ENCODE peak calls at places on chromosomes 7 and 10, in nine cellular contexts. One of them, this sample, is unnamed.

GRCh38 chr7:152544481-152544927 is 108.7 kb upstream of the KMT2C start:
- DNase-seq in SK-N-SH: no peak
- DNase-seq in prostate gland: no peak
- DNase-seq in Panc1: no peak
- DNase-seq in vagina: no peak
- DNase-seq in stomach: no peak
- DNase-seq in breast epithelium: no peak
- DNase-seq in GM12891: no peak
- DNase-seq in suprapubic skin: no peak
- DNase-seq in this sample: no peak

GRCh38 chr7:5590596-5591546 is 167.2 kb upstream of the TNRC18 start:
- DNase-seq in SK-N-SH: peak; percentile 58
- DNase-seq in prostate gland: no peak
- DNase-seq in Panc1: no peak
- DNase-seq in vagina: no peak
- DNase-seq in stomach: no peak
- DNase-seq in breast epithelium: no peak
- DNase-seq in GM12891: no peak
- DNase-seq in suprapubic skin: no peak
- DNase-seq in this sample: no peak

GRCh38 chr7:131655447-131655846 is 99.0 kb upstream of the PODXL start:
- DNase-seq in SK-N-SH: no peak
- DNase-seq in prostate gland: no peak
- DNase-seq in Panc1: no peak
- DNase-seq in vagina: no peak
- DNase-seq in stomach: no peak
- DNase-seq in breast epithelium: no peak
- DNase-seq in GM12891: no peak
- DNase-seq in suprapubic skin: no peak
- DNase-seq in this sample: no peak

GRCh38 chr10:101782811-101783735 is at the start of gene NPM3:
- DNase-seq in SK-N-SH: peak; percentile 94
- DNase-seq in prostate gland: peak; percentile 83
- DNase-seq in Panc1: peak; percentile 41
- DNase-seq in vagina: no peak
- DNase-seq in stomach: peak; percentile 81
- DNase-seq in breast epithelium: peak; percentile 78
- DNase-seq in GM12891: peak; percentile 88
- DNase-seq in suprapubic skin: peak; percentile 94
- DNase-seq in this sample: peak; percentile 94

GRCh38 chr10:114458955-114459354 is 54.7 kb upstream of the AFAP1L2 start:
- DNase-seq in SK-N-SH: peak; percentile 71
- DNase-seq in prostate gland: no peak
- DNase-seq in Panc1: no peak
- DNase-seq in vagina: no peak
- DNase-seq in stomach: peak; percentile 44
- DNase-seq in breast epithelium: no peak
- DNase-seq in GM12891: peak; percentile 31
- DNase-seq in suprapubic skin: no peak
- DNase-seq in this sample: peak; percentile 78

GRCh38 chr10:119131512-119132240 is 27.8 kb downstream of the DENND10 start:
- DNase-seq in SK-N-SH: no peak
- DNase-seq in prostate gland: no peak
- DNase-seq in Panc1: no peak
- DNase-seq in vagina: no peak
- DNase-seq in stomach: no peak
- DNase-seq in breast epithelium: no peak
- DNase-seq in GM12891: no peak
- DNase-seq in suprapubic skin: no peak
- DNase-seq in this sample: no peak

GRCh38 chr10:13115832-13116793 is 16.1 kb downstream of the OPTN start:
- DNase-seq in SK-N-SH: no peak
- DNase-seq in prostate gland: no peak
- DNase-seq in Panc1: no peak
- DNase-seq in vagina: no peak
- DNase-seq in stomach: no peak
- DNase-seq in breast epithelium: no peak
- DNase-seq in GM12891: no peak
- DNase-seq in suprapubic skin: no peak
- DNase-seq in this sample: no peak

GRCh38 chr10:124105594-124105993 is 12.2 kb upstream of the CHST15 start:
- DNase-seq in SK-N-SH: no peak
- DNase-seq in prostate gland: peak; percentile 36
- DNase-seq in Panc1: no peak
- DNase-seq in vagina: no peak
- DNase-seq in stomach: no peak
- DNase-seq in breast epithelium: no peak
- DNase-seq in GM12891: no peak
- DNase-seq in suprapubic skin: no peak
- DNase-seq in this sample: no peak

GRCh38 chr10:62540389-62540788 is 166.2 kb downstream of the ZNF365 start:
- DNase-seq in SK-N-SH: no peak
- DNase-seq in prostate gland: no peak
- DNase-seq in Panc1: no peak
- DNase-seq in vagina: no peak
- DNase-seq in stomach: no peak
- DNase-seq in breast epithelium: no peak
- DNase-seq in GM12891: no peak
- DNase-seq in suprapubic skin: no peak
- DNase-seq in this sample: no peak

GRCh38 chr10:62045765-62046521 is 144.4 kb downstream of the ARID5B start:
- DNase-seq in SK-N-SH: no peak
- DNase-seq in prostate gland: no peak
- DNase-seq in Panc1: no peak
- DNase-seq in vagina: no peak
- DNase-seq in stomach: no peak
- DNase-seq in breast epithelium: no peak
- DNase-seq in GM12891: no peak
- DNase-seq in suprapubic skin: no peak
- DNase-seq in this sample: no peak

GRCh38 chr10:75283150-75284096 is 47.7 kb upstream of the COMTD1 start:
- DNase-seq in SK-N-SH: no peak
- DNase-seq in prostate gland: peak; percentile 54
- DNase-seq in Panc1: no peak
- DNase-seq in vagina: no peak
- DNase-seq in stomach: no peak
- DNase-seq in breast epithelium: no peak
- DNase-seq in GM12891: no peak
- DNase-seq in suprapubic skin: peak; percentile 52
- DNase-seq in this sample: no peak

GRCh38 chr7:103636153-103636552 is 190.1 kb upstream of the SLC26A5 start:
- DNase-seq in SK-N-SH: no peak
- DNase-seq in prostate gland: no peak
- DNase-seq in Panc1: no peak
- DNase-seq in vagina: no peak
- DNase-seq in stomach: no peak
- DNase-seq in breast epithelium: no peak
- DNase-seq in GM12891: no peak
- DNase-seq in suprapubic skin: no peak
- DNase-seq in this sample: no peak

GRCh38 chr10:113347508-113347907 is 205.3 kb upstream of the HABP2 start:
- DNase-seq in SK-N-SH: no peak
- DNase-seq in prostate gland: peak; percentile 63
- DNase-seq in Panc1: no peak
- DNase-seq in vagina: no peak
- DNase-seq in stomach: peak; percentile 31
- DNase-seq in breast epithelium: no peak
- DNase-seq in GM12891: no peak
- DNase-seq in suprapubic skin: no peak
- DNase-seq in this sample: no peak

GRCh38 chr10:121092341-121093099 is 241.4 kb downstream of the WDR11 start:
- DNase-seq in SK-N-SH: no peak
- DNase-seq in prostate gland: no peak
- DNase-seq in Panc1: no peak
- DNase-seq in vagina: no peak
- DNase-seq in stomach: no peak
- DNase-seq in breast epithelium: no peak
- DNase-seq in GM12891: no peak
- DNase-seq in suprapubic skin: no peak
- DNase-seq in this sample: no peak

GRCh38 chr7:141073173-141073640 is 657 bp upstream of the TMEM178B start:
- DNase-seq in SK-N-SH: peak; percentile 83
- DNase-seq in prostate gland: peak; percentile 21
- DNase-seq in Panc1: no peak
- DNase-seq in vagina: no peak
- DNase-seq in stomach: no peak
- DNase-seq in breast epithelium: no peak
- DNase-seq in GM12891: peak; percentile 39
- DNase-seq in suprapubic skin: no peak
- DNase-seq in this sample: no peak

DNA sequence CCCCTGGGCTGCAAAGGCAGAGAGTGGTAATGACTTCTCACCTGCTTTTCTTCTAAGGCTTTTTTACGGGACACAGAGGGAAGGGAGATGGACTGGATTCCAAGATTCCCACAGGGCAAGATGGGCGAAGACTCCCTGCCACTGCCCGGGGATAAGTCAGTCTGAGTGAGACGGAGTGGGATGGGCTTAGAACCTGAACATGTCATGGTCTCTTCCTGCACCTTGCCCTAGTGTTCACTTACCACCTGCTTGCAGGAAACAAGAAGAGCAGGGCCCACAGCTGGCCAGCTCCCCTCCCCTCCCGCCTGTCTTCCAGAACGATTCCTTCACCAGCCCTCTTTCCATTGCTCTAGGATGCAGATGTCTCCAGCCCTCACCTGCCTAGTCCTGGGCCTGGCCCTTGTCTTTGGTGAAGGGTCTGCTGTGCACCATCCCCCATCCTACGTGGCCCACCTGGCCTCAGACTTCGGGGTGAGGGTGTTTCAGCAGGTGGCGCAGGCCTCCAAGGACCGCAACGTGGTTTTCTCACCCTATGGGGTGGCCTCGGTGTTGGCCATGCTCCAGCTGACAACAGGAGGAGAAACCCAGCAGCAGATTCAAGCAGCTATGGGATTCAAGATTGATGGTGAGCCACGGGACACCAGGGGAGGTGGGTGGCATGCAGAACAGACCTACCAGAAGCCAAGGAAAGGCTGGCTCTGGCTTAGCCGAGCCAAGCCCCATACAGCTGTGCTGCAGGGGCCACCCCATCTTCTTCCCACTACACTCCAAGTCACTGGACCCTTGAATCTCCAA is 1.3 kb downstream of the SERPINE1 start:
- DNase-seq in SK-N-SH: no peak
- DNase-seq in prostate gland: no peak
- DNase-seq in Panc1: no peak
- DNase-seq in vagina: no peak
- DNase-seq in stomach: no peak
- DNase-seq in breast epithelium: no peak
- DNase-seq in GM12891: no peak
- DNase-seq in suprapubic skin: no peak
- DNase-seq in this sample: no peak
- TF ChIP-seq POLR2AphosphoS5 in SK-N-SH: peak; percentile 72
- TF ChIP-seq POLR2AphosphoS5 in prostate gland: no peak
- TF ChIP-seq POLR2AphosphoS5 in Panc1: peak; percentile 56
- TF ChIP-seq POLR2AphosphoS5 in vagina: no peak
- TF ChIP-seq POLR2AphosphoS5 in stomach: no peak
- TF ChIP-seq POLR2AphosphoS5 in breast epithelium: no peak
- TF ChIP-seq POLR2AphosphoS5 in GM12891: no peak
- TF ChIP-seq POLR2AphosphoS5 in suprapubic skin: no peak
- TF ChIP-seq POLR2AphosphoS5 in this sample: no peak

DNA sequence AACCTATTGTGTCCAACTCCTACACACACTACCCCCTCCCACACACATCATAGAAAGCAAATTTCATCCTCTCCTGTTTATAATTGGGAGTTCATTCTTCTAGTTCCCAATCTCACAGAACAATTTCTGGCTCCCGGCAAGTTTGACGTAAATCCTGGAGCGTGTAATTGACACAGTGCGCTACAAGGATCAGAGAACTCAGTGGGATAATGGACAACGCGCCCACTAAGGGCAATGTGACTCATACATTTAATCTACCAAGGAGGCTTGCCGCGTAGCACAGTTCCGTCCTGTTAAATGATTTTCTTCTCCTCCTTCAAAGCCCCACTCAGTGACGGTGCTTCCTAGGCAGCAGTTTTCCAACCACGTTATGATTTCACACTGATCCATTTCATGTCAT is 277.6 kb downstream of the SFMBT2 start:
- DNase-seq in SK-N-SH: no peak
- DNase-seq in prostate gland: no peak
- DNase-seq in Panc1: no peak
- DNase-seq in vagina: no peak
- DNase-seq in stomach: no peak
- DNase-seq in breast epithelium: no peak
- DNase-seq in GM12891: no peak
- DNase-seq in suprapubic skin: no peak
- DNase-seq in this sample: no peak
- TF ChIP-seq POLR2AphosphoS5 in SK-N-SH: no peak
- TF ChIP-seq POLR2AphosphoS5 in prostate gland: no peak
- TF ChIP-seq POLR2AphosphoS5 in Panc1: no peak
- TF ChIP-seq POLR2AphosphoS5 in vagina: no peak
- TF ChIP-seq POLR2AphosphoS5 in stomach: no peak
- TF ChIP-seq POLR2AphosphoS5 in breast epithelium: no peak
- TF ChIP-seq POLR2AphosphoS5 in GM12891: no peak
- TF ChIP-seq POLR2AphosphoS5 in suprapubic skin: no peak
- TF ChIP-seq POLR2AphosphoS5 in this sample: no peak

DNA sequence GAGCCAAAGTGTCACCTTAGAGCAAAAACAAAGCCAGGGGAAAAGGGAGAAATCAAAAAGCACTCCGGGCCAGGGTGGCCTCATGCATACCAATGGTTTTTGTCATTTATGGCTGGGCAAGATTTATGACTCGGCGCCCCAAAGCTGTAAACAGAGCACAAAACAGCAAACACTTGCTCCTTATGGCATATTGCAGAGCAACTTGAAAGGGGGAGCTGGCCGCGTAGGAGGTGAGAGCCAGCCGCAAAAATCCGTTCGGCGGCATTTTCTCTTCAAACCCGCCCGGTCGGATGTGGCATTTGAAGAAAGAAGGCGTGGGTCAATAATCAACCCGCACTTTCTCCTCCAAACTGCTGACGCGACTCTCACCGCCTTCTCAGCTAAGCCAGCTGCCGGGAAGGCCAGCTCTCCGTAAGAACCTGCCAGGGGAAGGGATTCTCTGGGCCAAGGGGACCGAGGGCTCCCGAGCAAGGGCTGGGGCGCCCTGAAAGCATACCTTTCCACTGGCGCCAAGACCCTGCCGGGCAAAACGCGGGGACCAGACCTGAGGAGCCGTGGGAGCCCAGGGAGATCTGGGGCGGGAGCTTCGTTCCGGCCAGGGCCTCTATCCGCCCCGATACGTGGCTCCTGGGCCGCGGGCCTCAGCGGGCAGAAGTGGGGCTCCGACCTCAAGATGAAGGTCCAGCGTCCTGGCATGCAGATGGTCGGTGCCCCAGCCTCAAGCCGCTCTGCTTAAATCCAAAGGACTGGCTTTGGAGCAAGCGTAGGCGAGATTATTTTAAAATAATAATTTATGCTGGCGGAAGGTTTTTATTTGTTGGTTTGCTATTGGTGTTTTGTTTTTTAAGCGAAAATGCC is 12.9 kb upstream of the HOXA2 start:
- DNase-seq in SK-N-SH: no peak
- DNase-seq in prostate gland: peak; percentile 65
- DNase-seq in Panc1: no peak
- DNase-seq in vagina: peak; percentile 82
- DNase-seq in stomach: no peak
- DNase-seq in breast epithelium: no peak
- DNase-seq in GM12891: no peak
- DNase-seq in suprapubic skin: no peak
- DNase-seq in this sample: no peak
- TF ChIP-seq POLR2AphosphoS5 in SK-N-SH: no peak
- TF ChIP-seq POLR2AphosphoS5 in prostate gland: peak; percentile 64
- TF ChIP-seq POLR2AphosphoS5 in Panc1: peak; percentile 93
- TF ChIP-seq POLR2AphosphoS5 in vagina: no peak
- TF ChIP-seq POLR2AphosphoS5 in stomach: peak; percentile 20
- TF ChIP-seq POLR2AphosphoS5 in breast epithelium: peak; percentile 33
- TF ChIP-seq POLR2AphosphoS5 in GM12891: no peak
- TF ChIP-seq POLR2AphosphoS5 in suprapubic skin: no peak
- TF ChIP-seq POLR2AphosphoS5 in this sample: no peak

GRCh38 chr10:24849537-24850299 is 102.7 kb downstream of the PRTFDC1 start:
- DNase-seq in SK-N-SH: no peak
- DNase-seq in prostate gland: no peak
- DNase-seq in Panc1: no peak
- DNase-seq in vagina: no peak
- DNase-seq in stomach: no peak
- DNase-seq in breast epithelium: no peak
- DNase-seq in GM12891: no peak
- DNase-seq in suprapubic skin: no peak
- DNase-seq in this sample: no peak
- TF ChIP-seq POLR2AphosphoS5 in SK-N-SH: no peak
- TF ChIP-seq POLR2AphosphoS5 in prostate gland: no peak
- TF ChIP-seq POLR2AphosphoS5 in Panc1: no peak
- TF ChIP-seq POLR2AphosphoS5 in vagina: no peak
- TF ChIP-seq POLR2AphosphoS5 in stomach: peak; percentile 56
- TF ChIP-seq POLR2AphosphoS5 in breast epithelium: no peak
- TF ChIP-seq POLR2AphosphoS5 in GM12891: no peak
- TF ChIP-seq POLR2AphosphoS5 in suprapubic skin: no peak
- TF ChIP-seq POLR2AphosphoS5 in this sample: no peak